ENCODE peak calls at places on chromosomes 4 and X, in ten cellular contexts. S, T, O, I, L, G, F, R, Q and D are unnamed samples.
A peak's percentile ranks its signal among the peaks of the same experiment; 100 is the strongest.

GRCh38 chrX:107684956-107685385 is 56.7 kb downstream of the PRPS1 start:
- DNase-seq in S (no peak), T (no peak), O (peak; percentile 41), I (peak; percentile 87), L (no peak), G (no peak), F (peak; percentile 93), R (peak; percentile 90), Q (peak; percentile 86), D (peak; percentile 90)

GRCh38 chr4:128393111-128393704 is 105.6 kb upstream of the PGRMC2 start:
- DNase-seq in S (no peak), T (peak; percentile 76), O (no peak), I (peak; percentile 82), L (no peak), G (no peak), F (no peak), R (peak; percentile 22), Q (no peak), D (no peak)

GRCh38 chrX:136816970-136817369 is 36.2 kb upstream of the ARHGEF6 start:
- DNase-seq in S (no peak), T (no peak), O (no peak), I (no peak), L (no peak), G (no peak), F (no peak), R (peak; percentile 52), Q (no peak), D (no peak)

GRCh38 chrX:24494544-24495113 is 29.5 kb downstream of the PDK3 start:
- DNase-seq in S (no peak), T (no peak), O (no peak), I (peak; percentile 80), L (peak; percentile 41), G (no peak), F (no peak), R (peak; percentile 89), Q (peak; percentile 51), D (peak; percentile 35)

GRCh38 chr4:14084598-14084997 is 457.1 kb upstream of the BOD1L1 start:
- DNase-seq in S (no peak), T (no peak), O (no peak), I (no peak), L (no peak), G (no peak), F (no peak), R (no peak), Q (no peak), D (no peak)

GRCh38 chr4:80049402-80049801 is 23.6 kb downstream of the ANTXR2 start:
- DNase-seq in S (no peak), T (peak; percentile 8), O (no peak), I (peak; percentile 32), L (no peak), G (no peak), F (no peak), R (no peak), Q (no peak), D (no peak)

GRCh38 chr4:88456757-88457306 is at the start of gene HERC5:
- DNase-seq in S (peak; percentile 90), T (peak; percentile 49), O (peak; percentile 87), I (peak; percentile 98), L (peak; percentile 82), G (peak; percentile 96), F (peak; percentile 94), R (peak; percentile 80), Q (peak; percentile 94), D (peak; percentile 51)

GRCh38 chr4:2793920-2794706 is 1.2 kb downstream of the SH3BP2 start:
- DNase-seq in S (no peak), T (no peak), O (no peak), I (peak; percentile 39), L (no peak), G (no peak), F (peak; percentile 74), R (peak; percentile 25), Q (peak; percentile 64), D (no peak)

GRCh38 chrX:153411255-153411987 is at the start of gene ZFP92:
- DNase-seq in S (no peak), T (no peak), O (no peak), I (peak; percentile 38), L (no peak), G (no peak), F (peak; percentile 62), R (no peak), Q (no peak), D (no peak)

GRCh38 chr4:180953572-180953971 is 1289.6 kb upstream of the TENM3 start:
- DNase-seq in S (no peak), T (no peak), O (no peak), I (peak; percentile 55), L (no peak), G (no peak), F (no peak), R (peak; percentile 7), Q (no peak), D (no peak)

GRCh38 chrX:69032601-69033000 is 132.7 kb downstream of the PJA1 start:
- DNase-seq in S (no peak), T (no peak), O (no peak), I (no peak), L (no peak), G (peak; percentile 7), F (no peak), R (peak; percentile 88), Q (peak; percentile 46), D (no peak)

GRCh38 chrX:150607200-150607599 is 38.8 kb downstream of the MTM1 start:
- DNase-seq in S (no peak), T (no peak), O (peak; percentile 20), I (peak; percentile 27), L (no peak), G (no peak), F (no peak), R (no peak), Q (no peak), D (no peak)

GRCh38 chr4:39178706-39179105 is 3.6 kb upstream of the WDR19 start:
- DNase-seq in S (no peak), T (no peak), O (no peak), I (peak; percentile 12), L (no peak), G (no peak), F (no peak), R (no peak), Q (no peak), D (no peak)

GRCh38 chr4:140497776-140498636 is at the start of gene MGAT4D:
- DNase-seq in S (no peak), T (no peak), O (no peak), I (no peak), L (no peak), G (no peak), F (no peak), R (no peak), Q (no peak), D (no peak)

GRCh38 chr4:56134272-56134671 is 185.5 kb downstream of the CEP135 start:
- DNase-seq in S (no peak), T (no peak), O (no peak), I (peak; percentile 69), L (no peak), G (no peak), F (no peak), R (no peak), Q (no peak), D (no peak)

GRCh38 chr4:176011523-176011922 is 54.1 kb upstream of the WDR17 start:
- DNase-seq in S (no peak), T (no peak), O (no peak), I (no peak), L (no peak), G (no peak), F (no peak), R (no peak), Q (no peak), D (no peak)

GRCh38 chrX:46912673-46913491 is 661 bp downstream of the JADE3 start:
- DNase-seq in S (no peak), T (no peak), O (peak; percentile 24), I (peak; percentile 54), L (peak; percentile 75), G (no peak), F (peak; percentile 54), R (no peak), Q (peak; percentile 45), D (peak; percentile 26)

GRCh38 chrX:46554942-46555341 is 9.7 kb upstream of the ZNF674 start:
- DNase-seq in S (no peak), T (peak; percentile 11), O (no peak), I (peak; percentile 45), L (no peak), G (no peak), F (no peak), R (peak; percentile 36), Q (no peak), D (no peak)

GRCh38 chr4:4719446-4719845 is 140.0 kb upstream of the MSX1 start:
- DNase-seq in S (no peak), T (no peak), O (no peak), I (no peak), L (no peak), G (no peak), F (no peak), R (no peak), Q (no peak), D (no peak)

GRCh38 chr4:146123231-146123630 is 52.3 kb upstream of the LSM6 start:
- DNase-seq in S (no peak), T (no peak), O (no peak), I (no peak), L (no peak), G (no peak), F (no peak), R (no peak), Q (no peak), D (no peak)

GRCh38 chr4:163681208-163681821 is 186.8 kb downstream of the TMA16 start:
- DNase-seq in S (no peak), T (no peak), O (peak; percentile 24), I (peak; percentile 80), L (no peak), G (no peak), F (no peak), R (peak; percentile 28), Q (no peak), D (peak; percentile 45)

GRCh38 chr4:63589796-63590195 is 819.5 kb downstream of the TECRL start:
- DNase-seq in S (no peak), T (no peak), O (no peak), I (no peak), L (no peak), G (no peak), F (no peak), R (no peak), Q (no peak), D (no peak)